ENCODE peak calls at places on chromosomes 4 and X, in eight cellular contexts. G, U, Y, O, X, P, F and T are unnamed samples. For H3K4me1 and H3K9me2, the result is how much of the 10 kb centered on the place peaks cover.

GRCh38 chr4:145234086-145234694 is 53.8 kb upstream of the OTUD4 start:
- DNase-seq in F (peak), P (peak), X (peak), O (peak), U (peak), G (peak), Y (peak), T (peak)

GRCh38 chrX:109863811-109864210 is 130.8 kb upstream of the ACSL4 start:
- DNase-seq in Y (no peak), F (no peak), P (no peak), O (no peak), U (no peak), X (no peak), G (no peak), T (no peak)

GRCh38 chr4:38210396-38211114 is 250.4 kb downstream of the PTTG2 start:
- DNase-seq in O (no peak), F (no peak), P (no peak), U (no peak), Y (peak), G (no peak), X (no peak), T (no peak)

GRCh38 chrX:129649268-129650182 is 5.2 kb downstream of the APLN start:
- DNase-seq in U (no peak), G (no peak), O (no peak), X (no peak), P (peak), Y (no peak), F (no peak), T (peak)

GRCh38 chrX:131704136-131704695 is 160.3 kb downstream of the OR13H1 start:
- DNase-seq in U (no peak), F (peak), P (peak), X (no peak), Y (peak), G (no peak), O (peak), T (peak)

GRCh38 chr4:113411496-113411938 is 350.0 kb downstream of the CAMK2D start:
- DNase-seq in O (no peak), X (no peak), F (no peak), Y (no peak), U (peak), G (no peak), P (no peak), T (peak)

GRCh38 chrX:147902270-147902669 is 9.4 kb upstream of the FMR1 start:
- DNase-seq in Y (no peak), X (no peak), U (no peak), P (no peak), F (no peak), G (no peak), O (no peak), T (no peak)

GRCh38 chrX:17860811-17861495 is at the start of gene RAI2:
- DNase-seq in F (no peak), X (no peak), O (no peak), Y (peak), G (no peak), P (peak), U (peak), T (no peak)

GRCh38 chr4:139552506-139552905 is 3.5 kb downstream of the SETD7 start:
- DNase-seq in F (no peak), X (no peak), Y (no peak), P (no peak), U (no peak), O (no peak), G (no peak), T (no peak)

GRCh38 chrX:81195712-81196111 is 6.0 kb downstream of the HMGN5 start:
- DNase-seq in Y (peak), G (peak), X (peak), F (peak), U (peak), P (peak), O (peak), T (peak)

GRCh38 chr4:128416921-128417320 is 129.3 kb upstream of the PGRMC2 start:
- DNase-seq in U (no peak), P (no peak), Y (no peak), G (no peak), O (no peak), X (no peak), F (no peak), T (peak)

GRCh38 chrX:40175416-40176255 is 77.9 kb upstream of the BCOR start:
- DNase-seq in P (peak), F (peak), G (no peak), X (peak), Y (peak), O (peak), U (peak), T (peak)

GRCh38 chr4:113222431-113222979 is 173.1 kb downstream of the ANK2 start:
- DNase-seq in F (no peak), O (no peak), P (no peak), X (no peak), G (no peak), U (no peak), Y (peak), T (peak)

GRCh38 chrX:24879679-24880078 is 136.1 kb downstream of the ARX start:
- DNase-seq in F (no peak), X (no peak), G (no peak), U (no peak), Y (no peak), P (no peak), O (no peak), T (no peak)

GRCh38 chr4:155722816-155723499 is 35.9 kb upstream of the GUCY1B1 start:
- DNase-seq in G (no peak), X (no peak), U (no peak), F (no peak), P (no peak), Y (no peak), O (no peak), T (peak)

GRCh38 chr4:89511776-89512175 is 204.2 kb upstream of the GPRIN3 start:
- DNase-seq in G (no peak), P (no peak), Y (peak), O (no peak), X (no peak), F (no peak), U (peak), T (no peak)

GRCh38 chr4:52628543-52628942 is 30.6 kb downstream of the USP46 start:
- DNase-seq in U (no peak), O (no peak), Y (no peak), G (no peak), F (no peak), P (no peak), X (no peak), T (no peak)

GRCh38 chrX:137926090-137926489 is 360.2 kb downstream of the ZIC3 start:
- DNase-seq in P (peak), Y (peak), X (peak), O (peak), G (no peak), U (peak), F (no peak), T (peak)

GRCh38 chrX:83508006-83508405 is at the start of gene POU3F4:
- DNase-seq in O (no peak), F (no peak), Y (peak), P (no peak), X (no peak), G (no peak), U (no peak), T (no peak)

GRCh38 chrX:107738768-107739167 is 36.8 kb downstream of the TSC22D3 start:
- DNase-seq in U (no peak), O (no peak), P (no peak), X (no peak), F (no peak), G (no peak), Y (no peak), T (no peak)

GRCh38 chrX:97616883-97617510 is 733.3 kb downstream of the RPA4 start:
- DNase-seq in G (peak), Y (no peak), U (peak), F (peak), O (peak), X (no peak), P (no peak), T (peak)

GRCh38 chr4:160877087-160877790 is 1286.6 kb downstream of the FSTL5 start:
- DNase-seq in G (no peak), F (no peak), Y (peak), P (no peak), X (no peak), U (no peak), O (no peak), T (peak)

GRCh38 chr4:168601899-168602298 is 105.0 kb downstream of the PALLD start:
- DNase-seq in X (no peak), U (no peak), P (no peak), Y (no peak), F (no peak), G (no peak), O (no peak), T (no peak)

GRCh38 chr4:129092636-129093172 is 635 bp downstream of the SCLT1 start:
- DNase-seq in X (no peak), O (peak), U (peak), F (no peak), Y (no peak), G (no peak), P (no peak), T (peak)

GRCh38 chrX:40733691-40734090 is 1.7 kb downstream of the MED14 start:
- DNase-seq in Y (no peak), F (no peak), P (peak), G (no peak), U (no peak), O (no peak), X (no peak), T (no peak)

GRCh38 chrX:150587585-150588503 is 19.4 kb downstream of the MTM1 start:
- DNase-seq in Y (no peak), X (peak), O (no peak), P (peak), U (no peak), F (peak), G (no peak), T (peak)

GRCh38 chrX:129522184-129523059 is 868 bp downstream of the SMARCA1 start:
- DNase-seq in F (peak), U (peak), O (no peak), P (peak), X (no peak), G (peak), Y (peak), T (peak)

GRCh38 chrX:87805829-87806490 is 288.4 kb downstream of the KLHL4 start:
- DNase-seq in X (no peak), U (peak), O (no peak), Y (peak), G (no peak), F (no peak), P (no peak), T (peak)

DNA sequence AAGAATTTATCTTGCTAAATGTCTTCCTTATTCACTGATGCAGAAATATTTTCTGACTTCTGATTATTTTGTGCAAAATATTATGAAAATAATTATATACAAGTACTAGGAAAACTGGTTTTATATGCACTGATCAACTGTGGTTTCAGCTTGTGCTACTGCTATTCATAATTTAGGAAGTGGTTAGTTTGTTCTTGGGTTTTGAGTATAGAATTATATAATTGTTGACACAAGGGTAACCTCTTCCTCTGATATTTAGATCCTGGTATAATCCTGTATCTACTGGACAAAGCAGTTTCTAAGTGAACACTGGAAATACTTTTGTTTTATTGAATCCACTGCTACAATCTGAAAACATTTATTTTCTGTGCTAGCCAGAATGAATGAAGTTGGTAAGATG is 182.8 kb downstream of the PDGFC start:
- DNase-seq in P (no peak), Y (no peak), O (no peak), F (no peak), X (no peak), U (no peak), G (no peak), T (peak)
- H3K4me1 ChIP-seq in P (under half), Y (under half), O (under half), F (under half), X (under half), U (under half), G (under half), T (half or more)

GRCh38 chrX:20265221-20265725 is 1.4 kb downstream of the RPS6KA3 start:
- DNase-seq in G (peak), Y (peak), P (peak), O (peak), F (peak), U (peak), X (peak), T (peak)

GRCh38 chrX:20266810-20267598 is at the start of gene RPS6KA3:
- DNase-seq in X (peak), P (peak), O (peak), F (peak), G (peak), U (peak), Y (peak), T (peak)

GRCh38 chrX:20260885-20261284 is 5.8 kb downstream of the RPS6KA3 start:
- DNase-seq in O (no peak), F (no peak), U (no peak), Y (no peak), X (no peak), P (no peak), G (no peak), T (no peak)

GRCh38 chrX:20265726-20266681 is 705 bp downstream of the RPS6KA3 start:
- DNase-seq in P (peak), O (peak), X (peak), G (no peak), F (peak), U (peak), Y (peak), T (peak)

GRCh38 chrX:20263474-20263873 is 3.2 kb downstream of the RPS6KA3 start:
- DNase-seq in Y (no peak), O (peak), G (no peak), X (peak), F (no peak), U (no peak), P (no peak), T (peak)
- H3K9me2 ChIP-seq in Y (under half), O (under half), G (under half), X (under half), F (under half), U (under half), P (under half), T (under half)

DNA sequence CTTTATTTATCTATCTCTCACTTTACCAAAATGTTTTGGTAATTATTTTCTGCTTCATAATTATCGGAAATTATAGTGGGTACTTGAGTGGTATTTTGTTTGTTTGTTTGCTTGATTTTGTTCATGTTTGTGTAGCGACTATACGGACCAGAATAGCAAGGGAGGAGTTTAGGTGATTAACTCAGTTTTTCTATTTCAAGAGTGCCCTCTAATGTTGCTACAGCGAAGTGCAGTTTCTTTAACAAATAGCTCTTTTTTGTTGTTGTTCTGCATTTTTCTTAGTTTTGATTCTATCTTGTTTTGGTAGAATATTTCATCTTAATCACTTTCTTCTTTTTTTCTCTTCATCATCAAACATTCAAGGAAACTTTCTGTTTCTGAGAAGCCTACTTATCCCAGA is 40.8 kb upstream of the QRFPR start:
- DNase-seq in P (no peak), Y (peak), X (no peak), G (peak), O (peak), U (no peak), F (no peak), T (no peak)
- TF ChIP-seq CTCF in P (peak), Y (peak), X (peak), G (peak), O (peak), U (peak), F (peak), T (peak)

GRCh38 chrX:45806410-45807121 is 605.9 kb upstream of the DIPK2B start:
- DNase-seq in Y (no peak), O (no peak), P (no peak), G (no peak), F (no peak), U (peak), X (no peak), T (no peak)
- H3K4me1 ChIP-seq in Y (half or more), O (under half), P (under half), G (half or more), F (under half), U (under half), X (under half), T (under half)

GRCh38 chr4:185730387-185730786 is 81.6 kb downstream of the SORBS2 start:
- DNase-seq in P (no peak), O (peak), U (no peak), F (no peak), G (no peak), Y (peak), X (peak), T (no peak)
- H3K9me2 ChIP-seq in P (under half), O (under half), U (under half), F (under half), G (under half), Y (under half), X (under half), T (under half)

DNA sequence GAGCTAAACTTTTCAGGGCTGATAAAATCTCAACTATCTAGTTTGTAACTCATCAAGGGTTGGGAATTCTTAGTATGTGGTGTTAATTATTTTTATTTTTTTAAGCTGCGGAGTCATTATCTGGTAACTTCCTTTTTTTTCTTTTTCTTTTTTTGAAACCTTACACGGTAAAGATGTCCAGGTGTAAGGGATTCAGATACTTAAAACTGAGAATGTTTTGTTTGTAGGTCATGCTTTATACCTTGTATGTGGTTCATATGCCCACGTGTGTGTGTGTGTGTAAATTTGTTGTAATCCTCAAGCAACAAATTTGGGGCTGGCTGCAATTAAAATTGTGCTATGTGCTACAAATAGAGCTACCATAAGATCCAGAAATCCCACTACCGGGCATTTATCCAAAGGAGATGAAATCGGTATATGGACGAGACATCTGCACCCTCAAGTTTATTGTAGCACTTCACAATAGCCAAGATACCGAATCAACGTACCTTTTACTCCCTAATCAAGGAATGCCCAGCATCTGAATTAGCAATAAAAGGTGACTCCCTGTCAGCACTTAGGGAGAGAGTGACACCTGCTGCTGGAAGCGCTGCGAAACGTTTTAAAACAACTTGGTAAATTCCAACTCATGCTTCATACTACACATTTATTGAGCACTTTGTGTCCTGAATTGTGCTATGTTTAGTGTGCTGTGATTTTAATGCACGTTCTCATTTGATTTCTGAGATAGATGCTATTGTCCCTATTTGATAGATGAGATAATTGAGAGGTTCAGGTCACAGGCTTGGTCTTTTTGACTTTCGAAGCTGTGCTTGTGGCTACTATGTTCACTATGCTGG is 16.1 kb downstream of the MSMO1 start:
- DNase-seq in O (peak), G (no peak), X (peak), F (no peak), U (peak), P (no peak), Y (peak), T (peak)
- TF ChIP-seq CTCF in O (peak), G (peak), X (peak), F (peak), U (peak), P (peak), Y (peak), T (peak)

DNA sequence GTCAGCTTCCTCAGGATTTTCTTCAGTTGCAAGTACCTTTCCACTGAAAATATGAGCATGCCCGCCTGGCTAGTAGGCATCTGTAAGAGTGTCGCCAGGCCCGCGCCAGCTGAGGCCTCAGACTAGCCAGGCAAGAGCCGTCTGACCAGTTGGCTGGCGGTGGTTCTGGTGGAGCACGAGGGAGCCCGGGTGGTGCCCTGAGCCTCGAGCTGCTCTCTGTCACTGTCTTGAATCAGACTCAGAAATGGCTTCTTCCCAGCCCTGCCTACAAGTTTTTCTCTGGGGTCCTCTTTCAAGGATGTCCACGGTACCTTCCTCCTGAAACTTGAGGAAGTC is 11.9 kb downstream of the GRPEL1 start:
- DNase-seq in P (no peak), G (no peak), U (no peak), F (no peak), X (no peak), O (no peak), Y (no peak), T (no peak)
- H3K4me1 ChIP-seq in P (under half), G (under half), U (under half), F (under half), X (under half), O (under half), Y (under half), T (under half)

DNA sequence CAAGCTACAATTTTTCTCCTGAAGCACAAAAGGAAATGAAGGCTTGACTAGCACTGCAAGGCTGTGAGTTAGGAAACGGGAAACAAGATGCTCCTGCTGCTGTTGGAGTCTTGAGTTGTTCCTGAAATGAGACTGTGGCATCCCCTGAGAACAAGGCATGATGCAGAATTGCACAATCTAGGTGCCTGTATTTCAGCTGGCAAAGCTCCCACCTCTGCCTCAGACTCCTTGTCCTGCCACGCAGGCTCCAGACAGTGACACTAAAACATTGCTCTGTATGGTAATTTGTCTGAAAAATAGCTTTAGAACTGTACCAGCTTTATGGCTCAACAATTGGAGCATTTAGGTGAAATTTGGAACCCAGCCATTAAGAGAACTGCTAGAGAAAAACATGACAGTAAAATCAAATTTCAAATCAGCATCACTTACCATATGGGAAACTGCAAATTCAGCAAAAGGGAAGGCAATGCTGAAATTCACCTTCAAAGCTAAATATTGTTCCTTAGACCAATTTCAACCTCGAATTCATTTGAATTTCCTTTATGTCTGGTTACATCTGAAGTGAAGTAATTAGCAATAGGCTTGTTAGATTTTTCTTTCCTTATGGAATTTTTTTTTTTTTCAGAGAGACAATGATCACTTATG is 103.4 kb downstream of the MFAP3L start:
- DNase-seq in Y (no peak), U (no peak), G (no peak), F (no peak), O (no peak), P (no peak), X (no peak), T (no peak)
- H3K9me2 ChIP-seq in Y (under half), U (under half), G (under half), F (under half), O (under half), P (under half), X (under half), T (under half)